ENCODE peak calls at places on chromosomes 5 and 9, in seven cellular contexts. M is progenitor cell of endocrine pancreas; B is spleen; C is T-cell; A is central memory CD8-positive, alpha-beta T cell; J is WTC11; U is NCI-H2081. R is an unnamed sample.

GRCh38 chr5:115068239-115069086 is 101.2 kb downstream of the TRIM36 start:
- DNase-seq in M (no peak), B (no peak), C (no peak), A (no peak), J (no peak), U (no peak), R (peak)

GRCh38 chr5:78594946-78595921 is 53.3 kb downstream of the LHFPL2 start:
- DNase-seq in M (no peak), B (no peak), C (no peak), A (no peak), J (no peak), U (no peak), R (no peak)

GRCh38 chr9:84703793-84704192 is 34.3 kb downstream of the NTRK2 start:
- DNase-seq in M (no peak), B (no peak), C (no peak), A (no peak), J (no peak), U (no peak), R (no peak)

GRCh38 chr5:58924306-58924705 is 341.4 kb downstream of the RAB3C start:
- DNase-seq in M (no peak), B (no peak), C (no peak), A (no peak), J (no peak), U (no peak), R (no peak)

GRCh38 chr5:122332589-122333555 is 20.8 kb downstream of the SNCAIP start:
- DNase-seq in M (no peak), B (no peak), C (no peak), A (no peak), J (no peak), U (no peak), R (no peak)

GRCh38 chr5:144333336-144333920 is 162.8 kb downstream of the KCTD16 start:
- DNase-seq in M (no peak), B (no peak), C (no peak), A (no peak), J (no peak), U (peak), R (no peak)

GRCh38 chr5:8721536-8721935 is 824.3 kb downstream of the SEMA5A start:
- DNase-seq in M (no peak), B (no peak), C (no peak), A (no peak), J (no peak), U (no peak), R (no peak)

GRCh38 chr9:125549465-125550215 is 157.4 kb downstream of the MAPKAP1 start:
- DNase-seq in M (no peak), B (no peak), C (no peak), A (no peak), J (no peak), U (peak), R (no peak)